ENCODE peak calls at places on chromosomes 5 and 9, in four cellular contexts. One of them, this sample, is unnamed.
A peak's percentile ranks its signal among the peaks of the same experiment; 100 is the strongest.

GRCh38 chr5:71986101-71986500 is 121.2 kb upstream of the MAP1B start:
- DNase-seq in suprapubic skin: no peak
- DNase-seq in CD4-positive, alpha-beta T cell: no peak
- DNase-seq in PC-3: no peak
- DNase-seq in this sample: no peak

GRCh38 chr5:105030153-105030552 is 1467.6 kb upstream of the NUDT12 start:
- DNase-seq in PC-3: no peak
- DNase-seq in suprapubic skin: no peak
- DNase-seq in CD4-positive, alpha-beta T cell: no peak
- DNase-seq in this sample: no peak

GRCh38 chr5:20114536-20114935 is 126.5 kb upstream of the CDH18 start:
- DNase-seq in suprapubic skin: no peak
- DNase-seq in PC-3: no peak
- DNase-seq in CD4-positive, alpha-beta T cell: no peak
- DNase-seq in this sample: no peak

GRCh38 chr5:110899566-110900412 is 161.0 kb downstream of the SLC25A46 start:
- DNase-seq in PC-3: peak; percentile 92
- DNase-seq in suprapubic skin: no peak
- DNase-seq in CD4-positive, alpha-beta T cell: no peak
- DNase-seq in this sample: peak; percentile 79

GRCh38 chr5:111262815-111263214 is 38.6 kb downstream of the CAMK4 start:
- DNase-seq in PC-3: peak; percentile 50
- DNase-seq in CD4-positive, alpha-beta T cell: no peak
- DNase-seq in suprapubic skin: no peak
- DNase-seq in this sample: peak; percentile 17

GRCh38 chr5:39224196-39224754 is 4.9 kb upstream of the FYB1 start:
- DNase-seq in CD4-positive, alpha-beta T cell: no peak
- DNase-seq in PC-3: peak; percentile 92
- DNase-seq in suprapubic skin: no peak
- DNase-seq in this sample: peak; percentile 59

GRCh38 chr9:18142964-18143363 is 331.0 kb upstream of the ADAMTSL1 start:
- DNase-seq in CD4-positive, alpha-beta T cell: no peak
- DNase-seq in suprapubic skin: no peak
- DNase-seq in PC-3: peak; percentile 26
- DNase-seq in this sample: no peak

GRCh38 chr9:84404095-84404686 is 63.6 kb upstream of the SLC28A3 start:
- DNase-seq in suprapubic skin: no peak
- DNase-seq in CD4-positive, alpha-beta T cell: no peak
- DNase-seq in PC-3: peak; percentile 5
- DNase-seq in this sample: no peak

GRCh38 chr9:94672811-94673487 is 33.6 kb upstream of the FBP1 start:
- DNase-seq in PC-3: peak; percentile 79
- DNase-seq in CD4-positive, alpha-beta T cell: no peak
- DNase-seq in suprapubic skin: no peak
- DNase-seq in this sample: peak; percentile 77

GRCh38 chr9:107387401-107387800 is 102.2 kb downstream of the KLF4 start:
- DNase-seq in PC-3: no peak
- DNase-seq in suprapubic skin: no peak
- DNase-seq in CD4-positive, alpha-beta T cell: no peak
- DNase-seq in this sample: peak; percentile 38

GRCh38 chr5:57458443-57458842 is 24.2 kb downstream of the ACTBL2 start:
- DNase-seq in PC-3: no peak
- DNase-seq in CD4-positive, alpha-beta T cell: no peak
- DNase-seq in suprapubic skin: no peak
- DNase-seq in this sample: no peak

GRCh38 chr5:149141224-149141956 is at the start of gene ABLIM3:
- DNase-seq in CD4-positive, alpha-beta T cell: peak; percentile 59
- DNase-seq in suprapubic skin: no peak
- DNase-seq in PC-3: peak; percentile 96
- DNase-seq in this sample: no peak

GRCh38 chr5:55604611-55605067 is 69.9 kb upstream of the PLPP1 start:
- DNase-seq in PC-3: peak; percentile 60
- DNase-seq in suprapubic skin: no peak
- DNase-seq in CD4-positive, alpha-beta T cell: no peak
- DNase-seq in this sample: peak; percentile 55

GRCh38 chr5:14449052-14449661 is 132.4 kb upstream of the OTULINL start:
- DNase-seq in suprapubic skin: no peak
- DNase-seq in CD4-positive, alpha-beta T cell: no peak
- DNase-seq in PC-3: peak; percentile 64
- DNase-seq in this sample: no peak

GRCh38 chr5:52947851-52948250 is 41.3 kb upstream of the ITGA2 start:
- DNase-seq in PC-3: no peak
- DNase-seq in CD4-positive, alpha-beta T cell: no peak
- DNase-seq in suprapubic skin: no peak
- DNase-seq in this sample: no peak

GRCh38 chr9:117616436-117616835 is 87.8 kb upstream of the TLR4 start:
- DNase-seq in CD4-positive, alpha-beta T cell: no peak
- DNase-seq in suprapubic skin: no peak
- DNase-seq in PC-3: no peak
- DNase-seq in this sample: no peak

GRCh38 chr5:178201221-178201926 is 3.0 kb upstream of the HNRNPAB start:
- DNase-seq in PC-3: no peak
- DNase-seq in CD4-positive, alpha-beta T cell: no peak
- DNase-seq in suprapubic skin: peak; percentile 44
- DNase-seq in this sample: no peak

GRCh38 chr5:134438268-134438622 is 26.6 kb upstream of the CDKN2AIPNL start:
- DNase-seq in suprapubic skin: no peak
- DNase-seq in PC-3: peak; percentile 32
- DNase-seq in CD4-positive, alpha-beta T cell: no peak
- DNase-seq in this sample: peak; percentile 21

GRCh38 chr5:134552301-134552700 is 26.8 kb downstream of the JADE2 start:
- DNase-seq in suprapubic skin: no peak
- DNase-seq in PC-3: peak; percentile 84
- DNase-seq in CD4-positive, alpha-beta T cell: no peak
- DNase-seq in this sample: peak; percentile 52

GRCh38 chr5:154740957-154741356 is 14.2 kb upstream of the LARP1 start:
- DNase-seq in PC-3: no peak
- DNase-seq in suprapubic skin: peak; percentile 49
- DNase-seq in CD4-positive, alpha-beta T cell: no peak
- DNase-seq in this sample: no peak

GRCh38 chr5:59354811-59355210 is 538.7 kb downstream of the PDE4D start:
- DNase-seq in PC-3: no peak
- DNase-seq in CD4-positive, alpha-beta T cell: no peak
- DNase-seq in suprapubic skin: no peak
- DNase-seq in this sample: no peak

GRCh38 chr5:31193026-31193425 is 460 bp upstream of the CDH6 start:
- DNase-seq in suprapubic skin: no peak
- DNase-seq in CD4-positive, alpha-beta T cell: no peak
- DNase-seq in PC-3: no peak
- DNase-seq in this sample: no peak

GRCh38 chr5:108061941-108062340 is 320.0 kb downstream of the FBXL17 start:
- DNase-seq in CD4-positive, alpha-beta T cell: no peak
- DNase-seq in PC-3: no peak
- DNase-seq in suprapubic skin: no peak
- DNase-seq in this sample: no peak

GRCh38 chr9:132645711-132646110 is 24.1 kb downstream of the DDX31 start:
- DNase-seq in CD4-positive, alpha-beta T cell: no peak
- DNase-seq in PC-3: no peak
- DNase-seq in suprapubic skin: no peak
- DNase-seq in this sample: no peak

GRCh38 chr5:154110781-154111180 is 72.0 kb downstream of the MFAP3 start:
- DNase-seq in PC-3: peak; percentile 61
- DNase-seq in CD4-positive, alpha-beta T cell: no peak
- DNase-seq in suprapubic skin: no peak
- DNase-seq in this sample: no peak

GRCh38 chr9:22240619-22241018 is 206.0 kb upstream of the DMRTA1 start:
- DNase-seq in CD4-positive, alpha-beta T cell: no peak
- DNase-seq in suprapubic skin: no peak
- DNase-seq in PC-3: peak; percentile 76
- DNase-seq in this sample: no peak

GRCh38 chr5:157026789-157027424 is 32.0 kb downstream of the HAVCR1 start:
- DNase-seq in suprapubic skin: no peak
- DNase-seq in CD4-positive, alpha-beta T cell: no peak
- DNase-seq in PC-3: peak; percentile 85
- DNase-seq in this sample: peak; percentile 15

GRCh38 chr5:59126665-59127354 is 543.9 kb downstream of the RAB3C start:
- DNase-seq in PC-3: no peak
- DNase-seq in suprapubic skin: no peak
- DNase-seq in CD4-positive, alpha-beta T cell: no peak
- DNase-seq in this sample: no peak

GRCh38 chr5:144547098-144547499 is 376.4 kb downstream of the KCTD16 start:
- DNase-seq in PC-3: no peak
- DNase-seq in CD4-positive, alpha-beta T cell: no peak
- DNase-seq in suprapubic skin: no peak
- DNase-seq in this sample: no peak

GRCh38 chr9:92737611-92738299 is 26.9 kb downstream of the BICD2 start:
- DNase-seq in CD4-positive, alpha-beta T cell: no peak
- DNase-seq in suprapubic skin: peak; percentile 75
- DNase-seq in PC-3: no peak
- DNase-seq in this sample: no peak

GRCh38 chr9:111914749-111915424 is 18.3 kb downstream of the UGCG start:
- DNase-seq in CD4-positive, alpha-beta T cell: no peak
- DNase-seq in suprapubic skin: no peak
- DNase-seq in PC-3: no peak
- DNase-seq in this sample: no peak

GRCh38 chr9:22098636-22099332 is 89.7 kb upstream of the CDKN2B start:
- DNase-seq in CD4-positive, alpha-beta T cell: no peak
- DNase-seq in PC-3: no peak
- DNase-seq in suprapubic skin: no peak
- DNase-seq in this sample: no peak

GRCh38 chr9:89609426-89610006 is 4.7 kb downstream of the GADD45G start:
- DNase-seq in suprapubic skin: no peak
- DNase-seq in CD4-positive, alpha-beta T cell: no peak
- DNase-seq in PC-3: no peak
- DNase-seq in this sample: no peak
- H3K27me3 ChIP-seq in suprapubic skin: no peaks in the 10 kb centered on the region
- H3K27me3 ChIP-seq in CD4-positive, alpha-beta T cell: no peaks in the 10 kb centered on the region
- H3K27me3 ChIP-seq in PC-3: peaks cover 27% of the 10 kb centered on the region
- H3K27me3 ChIP-seq in this sample: peaks cover 43% of the 10 kb centered on the region

DNA sequence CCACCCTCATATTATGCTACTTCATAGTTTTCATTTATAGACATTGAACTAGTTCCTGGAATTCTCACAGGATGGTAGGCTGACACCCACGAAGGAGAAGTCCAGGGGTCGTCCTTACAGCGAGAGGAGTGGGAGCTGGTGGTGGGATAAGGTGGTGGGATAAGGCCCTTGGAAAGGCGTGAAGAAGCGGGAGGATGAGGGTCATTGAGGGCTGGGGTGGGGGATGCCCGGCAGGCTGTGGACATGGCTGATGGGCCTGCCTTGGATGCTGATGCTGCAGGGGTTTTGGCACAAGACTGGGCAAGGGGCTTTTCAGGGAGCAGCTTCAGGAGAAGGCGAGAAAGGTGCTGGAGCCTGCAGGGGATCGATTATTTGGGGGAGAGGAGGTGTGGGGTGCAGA is 9.4 kb downstream of the DAB2IP start:
- DNase-seq in CD4-positive, alpha-beta T cell: no peak
- DNase-seq in PC-3: no peak
- DNase-seq in suprapubic skin: no peak
- DNase-seq in this sample: no peak
- H3K27me3 ChIP-seq in CD4-positive, alpha-beta T cell: no peaks in the 10 kb centered on the region
- H3K27me3 ChIP-seq in PC-3: no peaks in the 10 kb centered on the region
- H3K27me3 ChIP-seq in suprapubic skin: no peaks in the 10 kb centered on the region
- H3K27me3 ChIP-seq in this sample: peaks cover 82% of the 10 kb centered on the region

GRCh38 chr5:176609724-176610429 is at the start of gene GPRIN1:
- DNase-seq in suprapubic skin: no peak
- DNase-seq in PC-3: peak; percentile 68
- DNase-seq in CD4-positive, alpha-beta T cell: peak; percentile 28
- DNase-seq in this sample: no peak

GRCh38 chr5:176610430-176610763 is 441 bp upstream of the GPRIN1 start:
- DNase-seq in PC-3: no peak
- DNase-seq in suprapubic skin: no peak
- DNase-seq in CD4-positive, alpha-beta T cell: no peak
- DNase-seq in this sample: no peak

GRCh38 chr5:176611435-176611834 is 1.5 kb upstream of the GPRIN1 start:
- DNase-seq in PC-3: peak; percentile 85
- DNase-seq in suprapubic skin: no peak
- DNase-seq in CD4-positive, alpha-beta T cell: peak; percentile 43
- DNase-seq in this sample: peak; percentile 63

GRCh38 chr5:176612855-176613254 is 2.9 kb upstream of the GPRIN1 start:
- DNase-seq in PC-3: no peak
- DNase-seq in CD4-positive, alpha-beta T cell: no peak
- DNase-seq in suprapubic skin: no peak
- DNase-seq in this sample: no peak

DNA sequence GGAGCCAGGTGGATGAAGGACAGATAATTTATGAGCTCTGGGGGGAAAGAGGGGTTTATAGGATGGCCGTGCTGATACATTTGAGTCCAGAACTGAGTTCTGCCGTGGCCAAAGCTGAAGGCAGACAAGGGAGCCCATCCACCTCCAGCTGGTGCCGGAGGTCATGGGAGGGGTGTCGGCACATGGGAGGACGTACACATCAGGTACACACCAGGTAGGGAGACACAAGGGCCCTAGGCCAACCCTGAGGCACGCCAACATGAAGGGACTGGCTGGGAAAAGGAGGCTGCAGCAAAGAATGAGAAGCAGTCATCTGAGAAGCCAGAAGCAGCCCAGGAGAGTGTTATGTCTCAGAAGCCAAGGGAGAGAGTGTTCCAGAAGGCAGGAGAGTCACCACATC is 2.1 kb upstream of the GPRIN1 start:
- DNase-seq in suprapubic skin: no peak
- DNase-seq in CD4-positive, alpha-beta T cell: no peak
- DNase-seq in PC-3: no peak
- DNase-seq in this sample: no peak
- H3K27me3 ChIP-seq in suprapubic skin: peaks cover 54% of the 10 kb centered on the region
- H3K27me3 ChIP-seq in CD4-positive, alpha-beta T cell: peaks cover 23% of the 10 kb centered on the region
- H3K27me3 ChIP-seq in PC-3: no peaks in the 10 kb centered on the region
- H3K27me3 ChIP-seq in this sample: peaks cover 4% of the 10 kb centered on the region

DNA sequence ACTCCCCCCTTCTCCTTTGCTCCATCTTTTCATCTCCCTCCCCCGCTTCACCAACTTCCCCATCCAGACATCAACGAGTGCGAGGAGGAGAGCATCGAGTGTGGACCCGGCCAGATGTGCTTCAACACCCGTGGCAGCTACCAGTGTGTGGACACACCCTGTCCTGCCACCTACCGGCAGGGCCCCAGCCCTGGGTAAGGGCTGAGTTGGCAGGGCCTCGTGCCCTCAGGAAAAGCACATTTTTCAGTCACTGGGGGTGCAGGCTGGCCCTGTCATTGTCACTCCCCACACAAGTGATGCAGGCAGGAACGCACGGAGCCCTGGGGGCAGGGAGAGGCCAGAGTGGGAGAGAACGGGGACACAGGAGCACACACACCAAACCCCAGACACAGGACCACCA is 12.4 kb upstream of the ASS1 start:
- DNase-seq in CD4-positive, alpha-beta T cell: no peak
- DNase-seq in suprapubic skin: no peak
- DNase-seq in PC-3: peak; percentile 25
- DNase-seq in this sample: no peak
- H3K27me3 ChIP-seq in CD4-positive, alpha-beta T cell: peaks cover 27% of the 10 kb centered on the region
- H3K27me3 ChIP-seq in suprapubic skin: peaks cover 42% of the 10 kb centered on the region
- H3K27me3 ChIP-seq in PC-3: no peaks in the 10 kb centered on the region
- H3K27me3 ChIP-seq in this sample: peaks cover 18% of the 10 kb centered on the region

DNA sequence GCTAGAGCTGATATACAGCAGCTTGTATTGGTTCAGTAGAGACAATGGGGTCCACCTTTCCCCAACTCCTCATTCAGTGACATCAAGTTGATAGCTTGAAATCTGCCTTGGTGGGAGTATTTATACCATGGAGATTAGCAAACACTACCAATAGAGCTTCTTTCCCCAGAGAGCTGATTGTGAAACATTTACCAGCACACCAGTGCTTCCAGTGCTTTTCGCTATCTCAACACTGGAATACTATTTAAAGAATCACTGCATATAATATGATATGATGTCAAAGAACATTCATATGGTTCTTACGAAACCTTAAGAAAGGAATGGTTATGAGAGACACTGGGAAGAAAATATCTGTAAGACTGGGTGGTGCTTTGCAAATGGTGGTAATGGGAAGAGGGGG is 21.8 kb upstream of the RNF145 start:
- DNase-seq in PC-3: no peak
- DNase-seq in suprapubic skin: no peak
- DNase-seq in CD4-positive, alpha-beta T cell: no peak
- DNase-seq in this sample: no peak
- H3K27me3 ChIP-seq in PC-3: no peaks in the 10 kb centered on the region
- H3K27me3 ChIP-seq in suprapubic skin: no peaks in the 10 kb centered on the region
- H3K27me3 ChIP-seq in CD4-positive, alpha-beta T cell: no peaks in the 10 kb centered on the region
- H3K27me3 ChIP-seq in this sample: no peaks in the 10 kb centered on the region